ENCODE peak calls at places on chromosomes 12 and 14, in four cellular contexts. One of them, this sample, is unnamed.

GRCh38 chr14:53778263-53778662 is 178.4 kb downstream of the BMP4 start:
- DNase-seq in body of pancreas: no peak
- DNase-seq in tibial nerve: no peak
- DNase-seq in ovary: no peak
- DNase-seq in this sample: no peak

GRCh38 chr14:83257466-83258439 is 1724.1 kb upstream of the SEL1L start:
- DNase-seq in body of pancreas: no peak
- DNase-seq in tibial nerve: no peak
- DNase-seq in ovary: no peak
- DNase-seq in this sample: no peak

GRCh38 chr12:102300824-102301461 is 103.3 kb upstream of the PMCH start:
- DNase-seq in body of pancreas: peak; percentile 44
- DNase-seq in tibial nerve: no peak
- DNase-seq in ovary: no peak
- DNase-seq in this sample: peak; percentile 28

GRCh38 chr12:58961166-58961565 is 40.9 kb upstream of the LRIG3 start:
- DNase-seq in body of pancreas: no peak
- DNase-seq in tibial nerve: no peak
- DNase-seq in ovary: no peak
- DNase-seq in this sample: no peak

GRCh38 chr14:73753887-73754880 is 40.0 kb upstream of the PNMA1 start:
- DNase-seq in body of pancreas: peak; percentile 56
- DNase-seq in tibial nerve: no peak
- DNase-seq in ovary: no peak
- DNase-seq in this sample: peak; percentile 78

GRCh38 chr14:105141486-105142281 is 26.9 kb downstream of the JAG2 start:
- DNase-seq in body of pancreas: no peak
- DNase-seq in tibial nerve: no peak
- DNase-seq in ovary: no peak
- DNase-seq in this sample: no peak

GRCh38 chr12:113449839-113450238 is 21.8 kb downstream of the LHX5 start:
- DNase-seq in body of pancreas: no peak
- DNase-seq in tibial nerve: no peak
- DNase-seq in ovary: no peak
- DNase-seq in this sample: no peak

GRCh38 chr14:99595524-99595923 is 8.5 kb downstream of the CCDC85C start:
- DNase-seq in body of pancreas: no peak
- DNase-seq in tibial nerve: no peak
- DNase-seq in ovary: no peak
- DNase-seq in this sample: no peak

GRCh38 chr12:68641138-68641537 is 30.4 kb downstream of the RAP1B start:
- DNase-seq in body of pancreas: no peak
- DNase-seq in tibial nerve: no peak
- DNase-seq in ovary: no peak
- DNase-seq in this sample: no peak

GRCh38 chr14:52926994-52927393 is 23.9 kb downstream of the FERMT2 start:
- DNase-seq in body of pancreas: no peak
- DNase-seq in tibial nerve: no peak
- DNase-seq in ovary: no peak
- DNase-seq in this sample: no peak

GRCh38 chr14:93303659-93304058 is 29.2 kb downstream of the BTBD7 start:
- DNase-seq in body of pancreas: no peak
- DNase-seq in tibial nerve: no peak
- DNase-seq in ovary: no peak
- DNase-seq in this sample: peak; percentile 84

GRCh38 chr12:22800332-22800731 is 175.4 kb downstream of the ETNK1 start:
- DNase-seq in body of pancreas: no peak
- DNase-seq in tibial nerve: no peak
- DNase-seq in ovary: no peak
- DNase-seq in this sample: no peak

GRCh38 chr12:116366456-116366776 is 88.9 kb upstream of the MED13L start:
- DNase-seq in body of pancreas: peak; percentile 93
- DNase-seq in tibial nerve: no peak
- DNase-seq in ovary: no peak
- DNase-seq in this sample: no peak

GRCh38 chr12:82216475-82216874 is 141.7 kb downstream of the CCDC59 start:
- DNase-seq in body of pancreas: no peak
- DNase-seq in tibial nerve: no peak
- DNase-seq in ovary: no peak
- DNase-seq in this sample: no peak

GRCh38 chr14:86799244-86799647 is 1193.7 kb downstream of the GALC start:
- DNase-seq in body of pancreas: peak; percentile 24
- DNase-seq in tibial nerve: no peak
- DNase-seq in ovary: no peak
- DNase-seq in this sample: peak; percentile 50

GRCh38 chr14:60878536-60878935 is 102.3 kb downstream of the TRMT5 start:
- DNase-seq in body of pancreas: no peak
- DNase-seq in tibial nerve: no peak
- DNase-seq in ovary: no peak
- DNase-seq in this sample: no peak

GRCh38 chr12:87982208-87982607 is 47.0 kb downstream of the C12orf50 start:
- DNase-seq in body of pancreas: no peak
- DNase-seq in tibial nerve: no peak
- DNase-seq in ovary: no peak
- DNase-seq in this sample: no peak

GRCh38 chr14:97138801-97139200 is 341.6 kb downstream of the VRK1 start:
- DNase-seq in body of pancreas: no peak
- DNase-seq in tibial nerve: no peak
- DNase-seq in ovary: no peak
- DNase-seq in this sample: no peak

GRCh38 chr12:20376984-20377383 is 8.6 kb downstream of the PDE3A start:
- DNase-seq in body of pancreas: no peak
- DNase-seq in tibial nerve: no peak
- DNase-seq in ovary: no peak
- DNase-seq in this sample: peak; percentile 71

GRCh38 chr12:30839643-30840190 is 85.0 kb upstream of the CAPRIN2 start:
- DNase-seq in body of pancreas: no peak
- DNase-seq in tibial nerve: no peak
- DNase-seq in ovary: no peak
- DNase-seq in this sample: no peak

GRCh38 chr14:29953501-29953900 is 25.9 kb upstream of the PRKD1 start:
- DNase-seq in body of pancreas: no peak
- DNase-seq in tibial nerve: no peak
- DNase-seq in ovary: no peak
- DNase-seq in this sample: no peak

GRCh38 chr12:95838125-95838524 is 20.6 kb upstream of the SNRPF start:
- DNase-seq in body of pancreas: peak; percentile 10
- DNase-seq in tibial nerve: no peak
- DNase-seq in ovary: no peak
- DNase-seq in this sample: no peak

GRCh38 chr12:15118946-15119345 is 102.3 kb downstream of the RERG start:
- DNase-seq in body of pancreas: no peak
- DNase-seq in tibial nerve: no peak
- DNase-seq in ovary: no peak
- DNase-seq in this sample: no peak

GRCh38 chr12:27342551-27342950 is 9.9 kb downstream of the BMAL2 start:
- DNase-seq in body of pancreas: no peak
- DNase-seq in tibial nerve: no peak
- DNase-seq in ovary: no peak
- DNase-seq in this sample: no peak

GRCh38 chr12:122724641-122725243 is 5.9 kb downstream of the HCAR1 start:
- DNase-seq in body of pancreas: no peak
- DNase-seq in tibial nerve: no peak
- DNase-seq in ovary: no peak
- DNase-seq in this sample: no peak

GRCh38 chr14:90611936-90612335 is 204.3 kb downstream of the TTC7B start:
- DNase-seq in body of pancreas: no peak
- DNase-seq in tibial nerve: no peak
- DNase-seq in ovary: no peak
- DNase-seq in this sample: no peak

GRCh38 chr12:18066666-18067065 is 23.3 kb downstream of the RERGL start:
- DNase-seq in body of pancreas: no peak
- DNase-seq in tibial nerve: no peak
- DNase-seq in ovary: no peak
- DNase-seq in this sample: no peak

GRCh38 chr12:132014915-132015280 is 65.2 kb downstream of the EP400 start:
- DNase-seq in body of pancreas: no peak
- DNase-seq in tibial nerve: no peak
- DNase-seq in ovary: no peak
- DNase-seq in this sample: no peak

GRCh38 chr14:76762617-76763361 is 1.5 kb downstream of the VASH1 start:
- DNase-seq in body of pancreas: no peak
- DNase-seq in tibial nerve: no peak
- DNase-seq in ovary: no peak
- DNase-seq in this sample: no peak

DNA sequence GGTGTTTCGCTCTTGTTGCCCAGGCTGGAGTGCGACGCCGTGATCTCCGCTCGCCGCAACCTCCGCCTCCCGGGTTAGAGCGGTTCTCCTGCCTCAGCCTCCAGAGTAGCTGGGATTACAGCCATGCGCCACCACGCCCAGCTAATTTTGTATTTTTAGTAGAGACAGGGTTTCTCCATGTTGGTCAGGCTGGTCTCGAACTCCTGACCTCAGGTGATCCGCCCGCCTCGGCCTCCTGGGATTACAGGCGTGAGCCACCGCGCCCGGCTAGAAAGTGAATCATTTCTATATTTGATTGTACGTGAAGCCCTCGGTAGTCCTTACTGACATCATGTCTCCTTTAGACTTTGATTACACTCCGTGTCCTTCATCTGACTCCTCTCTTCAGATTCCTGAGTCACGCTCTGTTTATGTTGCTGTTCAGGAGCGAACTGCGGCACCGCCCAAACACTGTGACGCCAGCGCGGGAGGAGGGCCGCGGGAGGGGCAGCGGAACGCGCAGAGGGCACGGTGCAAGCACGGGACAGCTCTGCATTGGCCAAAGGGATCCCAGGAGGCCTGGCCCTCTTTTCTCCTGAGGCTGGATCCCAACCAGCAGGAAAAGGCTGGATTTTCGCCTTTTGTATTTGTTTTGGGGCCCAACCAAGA is 578 bp upstream of the GABARAPL1 start:
- DNase-seq in body of pancreas: peak; percentile 98
- DNase-seq in tibial nerve: peak; percentile 93
- DNase-seq in ovary: peak; percentile 98
- DNase-seq in this sample: peak; percentile 95
- TF ChIP-seq POLR2A in body of pancreas: peak; percentile 93
- TF ChIP-seq POLR2A in tibial nerve: peak; percentile 29
- TF ChIP-seq POLR2A in ovary: peak; percentile 52
- TF ChIP-seq POLR2A in this sample: peak; percentile 74

DNA sequence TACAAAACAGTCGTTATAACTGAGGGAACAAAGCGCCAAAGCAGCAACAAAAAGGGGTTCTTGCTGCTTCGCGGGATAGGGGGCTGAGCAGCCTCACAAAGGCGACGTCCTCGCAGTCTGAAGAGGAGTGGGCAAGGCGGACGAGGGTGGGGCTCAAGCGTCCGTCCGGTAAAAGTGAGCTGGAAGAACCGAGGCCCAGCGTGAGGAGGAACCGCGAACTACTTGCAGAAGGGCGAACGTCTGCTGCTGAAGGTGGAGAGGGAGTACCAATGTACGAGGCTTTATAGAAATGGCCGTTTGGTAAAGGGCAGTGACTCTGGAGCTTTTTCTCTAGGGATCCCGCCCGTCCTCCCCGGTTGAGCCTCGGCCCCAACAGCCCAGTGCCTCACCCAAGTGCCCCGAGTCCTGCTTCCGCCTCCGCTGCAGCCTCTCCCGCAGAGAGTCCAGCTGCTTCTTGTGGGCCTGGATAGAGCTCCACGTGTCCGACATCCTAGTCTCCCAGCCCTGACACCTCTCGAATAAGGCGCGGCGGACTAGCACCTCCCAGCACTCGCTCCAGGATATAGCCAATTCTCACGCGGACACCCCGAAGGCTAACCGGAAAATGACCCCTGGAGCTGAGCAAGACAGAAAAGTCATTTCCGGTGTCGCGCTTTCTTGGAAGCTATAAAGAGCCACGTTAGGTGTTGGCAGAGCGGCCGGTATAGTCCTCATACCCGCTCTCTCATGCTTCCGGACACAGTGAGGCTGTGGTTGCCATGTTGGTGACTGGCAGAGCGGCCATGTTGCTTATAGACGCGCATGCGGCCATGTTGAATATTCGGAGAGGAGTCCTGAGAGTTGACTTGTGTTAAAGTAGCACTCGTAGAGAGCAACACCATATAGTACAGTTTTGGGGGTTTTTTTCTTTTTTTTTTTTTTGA is at the start of gene METTL3:
- DNase-seq in body of pancreas: peak; percentile 99
- DNase-seq in tibial nerve: peak; percentile 92
- DNase-seq in ovary: peak; percentile 98
- DNase-seq in this sample: peak; percentile 98
- TF ChIP-seq POLR2A in body of pancreas: peak; percentile 85
- TF ChIP-seq POLR2A in tibial nerve: no peak
- TF ChIP-seq POLR2A in ovary: peak; percentile 14
- TF ChIP-seq POLR2A in this sample: peak; percentile 81

GRCh38 chr14:103541944-103542544 is 13.0 kb downstream of the TRMT61A start:
- DNase-seq in body of pancreas: no peak
- DNase-seq in tibial nerve: no peak
- DNase-seq in ovary: no peak
- DNase-seq in this sample: no peak
- TF ChIP-seq POLR2A in body of pancreas: no peak
- TF ChIP-seq POLR2A in tibial nerve: no peak
- TF ChIP-seq POLR2A in ovary: no peak
- TF ChIP-seq POLR2A in this sample: no peak

GRCh38 chr14:67332468-67332867 is 27.1 kb downstream of the ATP6V1D start:
- DNase-seq in body of pancreas: no peak
- DNase-seq in tibial nerve: no peak
- DNase-seq in ovary: no peak
- DNase-seq in this sample: no peak
- TF ChIP-seq POLR2A in body of pancreas: no peak
- TF ChIP-seq POLR2A in tibial nerve: no peak
- TF ChIP-seq POLR2A in ovary: no peak
- TF ChIP-seq POLR2A in this sample: no peak

DNA sequence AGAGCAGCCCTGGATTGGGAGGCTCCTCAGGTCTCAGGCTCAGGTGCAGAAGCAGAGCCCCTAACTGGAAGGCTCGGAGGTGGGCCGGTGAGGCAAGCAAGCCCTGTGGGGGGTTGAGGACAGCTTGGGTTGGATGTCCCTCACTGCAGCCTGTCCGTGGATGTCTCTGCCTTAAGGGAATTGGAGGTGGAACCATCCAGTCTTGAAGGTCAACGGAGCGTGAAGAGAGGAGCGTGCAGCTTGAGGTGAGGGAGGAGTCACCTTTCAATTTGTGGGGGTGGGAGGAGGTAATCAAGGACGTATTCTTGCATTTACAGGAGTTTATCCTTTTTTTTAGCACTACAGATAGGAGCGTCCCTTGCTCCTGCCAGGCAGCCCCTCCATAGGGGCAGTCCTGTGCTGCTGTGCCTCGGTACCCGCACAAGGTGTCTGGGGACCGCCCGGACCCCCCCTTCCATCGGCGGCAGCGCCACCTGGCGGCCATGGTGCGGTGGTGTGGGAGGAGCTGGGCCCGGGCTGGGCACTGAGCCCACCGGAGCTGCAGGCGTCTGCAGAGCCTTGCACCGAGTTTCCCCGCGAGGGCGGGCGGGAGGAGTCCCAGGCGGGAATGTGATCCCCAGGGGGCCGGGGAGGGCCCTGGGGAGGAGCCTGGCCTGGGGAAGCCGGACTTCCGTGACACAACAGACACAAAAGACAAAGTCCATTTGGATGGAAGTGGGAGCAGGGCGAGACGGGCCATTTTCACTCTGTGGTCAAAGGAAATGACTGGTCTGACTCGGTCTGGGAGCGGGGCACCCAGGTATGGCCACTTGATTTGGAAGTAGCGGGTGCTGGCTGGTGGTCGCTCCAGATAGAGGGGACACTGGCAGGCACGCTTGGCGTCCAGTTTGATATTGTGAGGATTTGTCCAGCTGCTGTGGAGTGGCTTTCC is 884 bp downstream of the DNAJC22 start:
- DNase-seq in body of pancreas: peak; percentile 95
- DNase-seq in tibial nerve: no peak
- DNase-seq in ovary: peak; percentile 69
- DNase-seq in this sample: peak; percentile 79
- TF ChIP-seq POLR2A in body of pancreas: peak; percentile 90
- TF ChIP-seq POLR2A in tibial nerve: no peak
- TF ChIP-seq POLR2A in ovary: no peak
- TF ChIP-seq POLR2A in this sample: no peak

GRCh38 chr12:9669534-9669933 is at the start of gene CLEC2D:
- DNase-seq in body of pancreas: no peak
- DNase-seq in tibial nerve: no peak
- DNase-seq in ovary: no peak
- DNase-seq in this sample: no peak
- TF ChIP-seq POLR2A in body of pancreas: no peak
- TF ChIP-seq POLR2A in tibial nerve: no peak
- TF ChIP-seq POLR2A in ovary: no peak
- TF ChIP-seq POLR2A in this sample: no peak

This sample was measured in erythroblast.